ENCODE peak calls at places on chromosomes 2 and 18, in nine cellular contexts. R is right atrium auricular region; E is stimulated activated CD4-positive, alpha-beta T cell treated with anti-CD3 and anti-CD28 coated beads, Interleukin-1b, Interleukin-23, amount 100 ng/mL, for 24 hours; Z is PC-9; D is NCI-H774; V is activated T-cell treated with anti-CD3 and anti-CD28 coated beads for 24 hours; P is type B pancreatic cell; K is M059J; O is fibroblast of lung. M is an unnamed sample.

GRCh38 chr2:169715379-169716228 is 18.0 kb upstream of the KLHL23 start:
- DNase-seq in E (no peak), P (no peak), D (peak; percentile 7), Z (no peak), O (peak; percentile 19), K (no peak), V (no peak), R (no peak), M (peak; percentile 74)

GRCh38 chr2:173752152-173752551 is 213.0 kb downstream of the SP3 start:
- DNase-seq in K (peak; percentile 18), Z (no peak), D (no peak), E (no peak), R (no peak), P (no peak), O (peak; percentile 6), V (no peak), M (peak; percentile 51)

GRCh38 chr2:142824756-142825155 is 52.7 kb upstream of the KYNU start:
- DNase-seq in K (peak; percentile 34), D (no peak), O (peak; percentile 34), V (no peak), R (no peak), Z (no peak), E (no peak), P (no peak), M (peak; percentile 29)

GRCh38 chr2:168912466-168913170 is 11.5 kb downstream of the G6PC2 start:
- DNase-seq in V (no peak), Z (no peak), D (no peak), O (peak; percentile 48), P (no peak), R (no peak), E (no peak), K (peak; percentile 29), M (peak; percentile 17)

GRCh38 chr2:147500229-147500628 is 344.6 kb upstream of the ACVR2A start:
- DNase-seq in P (no peak), O (no peak), E (no peak), R (no peak), K (no peak), Z (no peak), V (no peak), D (no peak), M (no peak)

GRCh38 chr2:238613610-238614009 is 186.9 kb downstream of the ASB1 start:
- DNase-seq in O (no peak), Z (no peak), E (no peak), K (no peak), P (no peak), V (no peak), R (no peak), D (no peak), M (no peak)

GRCh38 chr2:218123986-218124385 is 1.8 kb upstream of the CXCR2 start:
- DNase-seq in E (no peak), O (peak; percentile 25), R (no peak), Z (no peak), K (no peak), D (no peak), P (no peak), V (no peak), M (no peak)

GRCh38 chr18:13608791-13609552 is 117.4 kb downstream of the FAM210A start:
- DNase-seq in E (no peak), D (no peak), K (peak; percentile 19), Z (no peak), P (no peak), O (no peak), R (peak; percentile 48), V (no peak), M (no peak)

GRCh38 chr2:65296971-65297370 is 69.3 kb downstream of the ACTR2 start:
- DNase-seq in E (no peak), R (no peak), D (no peak), K (no peak), Z (no peak), O (no peak), P (no peak), V (no peak), M (no peak)

GRCh38 chr18:57660961-57661360 is 39.3 kb upstream of the NARS1 start:
- DNase-seq in P (no peak), K (peak; percentile 29), V (no peak), Z (no peak), R (no peak), E (no peak), O (peak; percentile 80), D (no peak), M (no peak)

GRCh38 chr18:23825978-23826405 is 136.7 kb downstream of the LAMA3 start:
- DNase-seq in E (no peak), Z (no peak), D (no peak), P (no peak), K (peak; percentile 92), V (no peak), R (peak; percentile 87), O (peak; percentile 91), M (peak; percentile 37)

GRCh38 chr2:230770804-230771203 is 58.2 kb downstream of the CAB39 start:
- DNase-seq in D (no peak), P (no peak), V (no peak), E (no peak), O (peak; percentile 36), R (no peak), Z (no peak), K (peak; percentile 37), M (no peak)

GRCh38 chr2:43225788-43226557 is 433 bp downstream of the ZFP36L2 start:
- DNase-seq in Z (peak; percentile 71), E (peak; percentile 58), P (peak; percentile 84), O (peak; percentile 70), R (no peak), D (peak; percentile 34), V (peak; percentile 60), K (peak; percentile 64), M (peak; percentile 41)

GRCh38 chr2:17232751-17233150 is 285.5 kb downstream of the RAD51AP2 start:
- DNase-seq in D (no peak), P (no peak), V (no peak), E (no peak), O (peak; percentile 63), R (no peak), Z (no peak), K (no peak), M (no peak)

GRCh38 chr18:49704334-49704733 is 109.0 kb downstream of the ACAA2 start:
- DNase-seq in K (no peak), P (no peak), Z (no peak), V (no peak), O (peak; percentile 56), D (no peak), E (no peak), R (no peak), M (no peak)

GRCh38 chr2:3208591-3208990 is 169.0 kb downstream of the EIPR1 start:
- DNase-seq in R (no peak), K (no peak), D (no peak), O (no peak), V (no peak), E (no peak), P (no peak), Z (no peak), M (no peak)

GRCh38 chr2:70552501-70553333 is 909 bp downstream of the TGFA start:
- DNase-seq in O (no peak), V (no peak), K (peak; percentile 14), P (no peak), E (no peak), R (no peak), D (no peak), Z (peak; percentile 66), M (peak; percentile 70)

GRCh38 chr2:43758738-43759137 is 15.1 kb upstream of the DYNC2LI1 start:
- DNase-seq in Z (no peak), P (no peak), R (no peak), V (no peak), O (peak; percentile 75), E (no peak), D (no peak), K (peak; percentile 80), M (peak; percentile 65)

M was measured in PC-3.